ENCODE peak calls at places on chromosomes 2 and 18, in six cellular contexts. One of them, this sample, is unnamed.

GRCh38 chr2:238107525-238108422 is 7.6 kb downstream of the ESPNL start:
- DNase-seq in SW 1271: no peak
- DNase-seq in stimulated activated CD8-positive, alpha-beta memory T cell treated with anti-CD3 and anti-CD28 coated beads, Interleukin-15, amount 100 ng/mL, for 24 hours: no peak
- DNase-seq in HTR-8/SVneo: no peak
- DNase-seq in MV-4-11: peak
- DNase-seq in astrocyte of the spinal cord: no peak
- DNase-seq in this sample: no peak

GRCh38 chr18:13448028-13448795 is 229.7 kb downstream of the LDLRAD4 start:
- DNase-seq in SW 1271: no peak
- DNase-seq in astrocyte of the spinal cord: no peak
- DNase-seq in stimulated activated CD8-positive, alpha-beta memory T cell treated with anti-CD3 and anti-CD28 coated beads, Interleukin-15, amount 100 ng/mL, for 24 hours: no peak
- DNase-seq in MV-4-11: no peak
- DNase-seq in HTR-8/SVneo: no peak
- DNase-seq in this sample: no peak

GRCh38 chr2:9076210-9076609 is 72.7 kb upstream of the MBOAT2 start:
- DNase-seq in astrocyte of the spinal cord: no peak
- DNase-seq in HTR-8/SVneo: no peak
- DNase-seq in MV-4-11: no peak
- DNase-seq in SW 1271: no peak
- DNase-seq in stimulated activated CD8-positive, alpha-beta memory T cell treated with anti-CD3 and anti-CD28 coated beads, Interleukin-15, amount 100 ng/mL, for 24 hours: no peak
- DNase-seq in this sample: no peak

GRCh38 chr2:72454236-72454635 is 306.6 kb upstream of the CYP26B1 start:
- DNase-seq in HTR-8/SVneo: no peak
- DNase-seq in SW 1271: no peak
- DNase-seq in astrocyte of the spinal cord: no peak
- DNase-seq in stimulated activated CD8-positive, alpha-beta memory T cell treated with anti-CD3 and anti-CD28 coated beads, Interleukin-15, amount 100 ng/mL, for 24 hours: no peak
- DNase-seq in MV-4-11: no peak
- DNase-seq in this sample: no peak

GRCh38 chr18:11387880-11388279 is 221.5 kb upstream of the SLC35G4 start:
- DNase-seq in HTR-8/SVneo: peak
- DNase-seq in MV-4-11: peak
- DNase-seq in astrocyte of the spinal cord: no peak
- DNase-seq in SW 1271: no peak
- DNase-seq in stimulated activated CD8-positive, alpha-beta memory T cell treated with anti-CD3 and anti-CD28 coated beads, Interleukin-15, amount 100 ng/mL, for 24 hours: no peak
- DNase-seq in this sample: peak

GRCh38 chr2:182784777-182785176 is 68.7 kb downstream of the DNAJC10 start:
- DNase-seq in stimulated activated CD8-positive, alpha-beta memory T cell treated with anti-CD3 and anti-CD28 coated beads, Interleukin-15, amount 100 ng/mL, for 24 hours: no peak
- DNase-seq in astrocyte of the spinal cord: peak
- DNase-seq in MV-4-11: no peak
- DNase-seq in HTR-8/SVneo: peak
- DNase-seq in SW 1271: no peak
- DNase-seq in this sample: peak

GRCh38 chr2:69514406-69514805 is 77.2 kb upstream of the NFU1 start:
- DNase-seq in SW 1271: no peak
- DNase-seq in astrocyte of the spinal cord: peak
- DNase-seq in HTR-8/SVneo: no peak
- DNase-seq in stimulated activated CD8-positive, alpha-beta memory T cell treated with anti-CD3 and anti-CD28 coated beads, Interleukin-15, amount 100 ng/mL, for 24 hours: no peak
- DNase-seq in MV-4-11: no peak
- DNase-seq in this sample: no peak

GRCh38 chr2:85231952-85232351 is 95.8 kb downstream of the TGOLN2 start:
- DNase-seq in HTR-8/SVneo: no peak
- DNase-seq in SW 1271: no peak
- DNase-seq in MV-4-11: no peak
- DNase-seq in stimulated activated CD8-positive, alpha-beta memory T cell treated with anti-CD3 and anti-CD28 coated beads, Interleukin-15, amount 100 ng/mL, for 24 hours: no peak
- DNase-seq in astrocyte of the spinal cord: no peak
- DNase-seq in this sample: no peak

GRCh38 chr18:59114160-59114559 is 25.5 kb upstream of the SEC11C start:
- DNase-seq in stimulated activated CD8-positive, alpha-beta memory T cell treated with anti-CD3 and anti-CD28 coated beads, Interleukin-15, amount 100 ng/mL, for 24 hours: no peak
- DNase-seq in MV-4-11: no peak
- DNase-seq in SW 1271: no peak
- DNase-seq in HTR-8/SVneo: no peak
- DNase-seq in astrocyte of the spinal cord: peak
- DNase-seq in this sample: no peak

GRCh38 chr18:76405761-76406356 is 89.2 kb downstream of the ZNF516 start:
- DNase-seq in astrocyte of the spinal cord: no peak
- DNase-seq in MV-4-11: peak
- DNase-seq in stimulated activated CD8-positive, alpha-beta memory T cell treated with anti-CD3 and anti-CD28 coated beads, Interleukin-15, amount 100 ng/mL, for 24 hours: no peak
- DNase-seq in HTR-8/SVneo: peak
- DNase-seq in SW 1271: no peak
- DNase-seq in this sample: peak

GRCh38 chr2:191947235-191947634 is 100.3 kb upstream of the CAVIN2 start:
- DNase-seq in MV-4-11: no peak
- DNase-seq in stimulated activated CD8-positive, alpha-beta memory T cell treated with anti-CD3 and anti-CD28 coated beads, Interleukin-15, amount 100 ng/mL, for 24 hours: no peak
- DNase-seq in HTR-8/SVneo: no peak
- DNase-seq in SW 1271: no peak
- DNase-seq in astrocyte of the spinal cord: no peak
- DNase-seq in this sample: no peak

GRCh38 chr2:182372661-182373060 is 54.2 kb downstream of the PDE1A start:
- DNase-seq in MV-4-11: no peak
- DNase-seq in astrocyte of the spinal cord: peak
- DNase-seq in SW 1271: peak
- DNase-seq in stimulated activated CD8-positive, alpha-beta memory T cell treated with anti-CD3 and anti-CD28 coated beads, Interleukin-15, amount 100 ng/mL, for 24 hours: no peak
- DNase-seq in HTR-8/SVneo: peak
- DNase-seq in this sample: peak

GRCh38 chr2:190637903-190638618 is 10.8 kb upstream of the NAB1 start:
- DNase-seq in SW 1271: no peak
- DNase-seq in HTR-8/SVneo: no peak
- DNase-seq in astrocyte of the spinal cord: no peak
- DNase-seq in stimulated activated CD8-positive, alpha-beta memory T cell treated with anti-CD3 and anti-CD28 coated beads, Interleukin-15, amount 100 ng/mL, for 24 hours: no peak
- DNase-seq in MV-4-11: no peak
- DNase-seq in this sample: no peak

GRCh38 chr18:55124078-55124477 is 164.8 kb upstream of the CCDC68 start:
- DNase-seq in astrocyte of the spinal cord: peak
- DNase-seq in MV-4-11: no peak
- DNase-seq in SW 1271: no peak
- DNase-seq in HTR-8/SVneo: no peak
- DNase-seq in stimulated activated CD8-positive, alpha-beta memory T cell treated with anti-CD3 and anti-CD28 coated beads, Interleukin-15, amount 100 ng/mL, for 24 hours: no peak
- DNase-seq in this sample: no peak

GRCh38 chr2:71784734-71785549 is 331.6 kb downstream of the DYSF start:
- DNase-seq in HTR-8/SVneo: peak
- DNase-seq in astrocyte of the spinal cord: no peak
- DNase-seq in MV-4-11: no peak
- DNase-seq in stimulated activated CD8-positive, alpha-beta memory T cell treated with anti-CD3 and anti-CD28 coated beads, Interleukin-15, amount 100 ng/mL, for 24 hours: no peak
- DNase-seq in SW 1271: peak
- DNase-seq in this sample: no peak

GRCh38 chr2:183684686-183685085 is 560.4 kb downstream of the NUP35 start:
- DNase-seq in stimulated activated CD8-positive, alpha-beta memory T cell treated with anti-CD3 and anti-CD28 coated beads, Interleukin-15, amount 100 ng/mL, for 24 hours: no peak
- DNase-seq in astrocyte of the spinal cord: no peak
- DNase-seq in SW 1271: no peak
- DNase-seq in MV-4-11: no peak
- DNase-seq in HTR-8/SVneo: no peak
- DNase-seq in this sample: no peak

GRCh38 chr2:43100883-43101662 is 125.3 kb downstream of the ZFP36L2 start:
- DNase-seq in stimulated activated CD8-positive, alpha-beta memory T cell treated with anti-CD3 and anti-CD28 coated beads, Interleukin-15, amount 100 ng/mL, for 24 hours: no peak
- DNase-seq in MV-4-11: no peak
- DNase-seq in HTR-8/SVneo: no peak
- DNase-seq in SW 1271: no peak
- DNase-seq in astrocyte of the spinal cord: peak
- DNase-seq in this sample: no peak

GRCh38 chr2:105150231-105150630 is 91.3 kb upstream of the GPR45 start:
- DNase-seq in SW 1271: no peak
- DNase-seq in MV-4-11: no peak
- DNase-seq in stimulated activated CD8-positive, alpha-beta memory T cell treated with anti-CD3 and anti-CD28 coated beads, Interleukin-15, amount 100 ng/mL, for 24 hours: no peak
- DNase-seq in HTR-8/SVneo: no peak
- DNase-seq in astrocyte of the spinal cord: no peak
- DNase-seq in this sample: no peak

GRCh38 chr2:38505779-38506178 is 96.9 kb downstream of the HNRNPLL start:
- DNase-seq in SW 1271: no peak
- DNase-seq in HTR-8/SVneo: no peak
- DNase-seq in MV-4-11: no peak
- DNase-seq in stimulated activated CD8-positive, alpha-beta memory T cell treated with anti-CD3 and anti-CD28 coated beads, Interleukin-15, amount 100 ng/mL, for 24 hours: no peak
- DNase-seq in astrocyte of the spinal cord: peak
- DNase-seq in this sample: no peak

GRCh38 chr2:121949271-121949670 is 193.8 kb downstream of the TSN start:
- DNase-seq in astrocyte of the spinal cord: no peak
- DNase-seq in stimulated activated CD8-positive, alpha-beta memory T cell treated with anti-CD3 and anti-CD28 coated beads, Interleukin-15, amount 100 ng/mL, for 24 hours: no peak
- DNase-seq in SW 1271: no peak
- DNase-seq in HTR-8/SVneo: no peak
- DNase-seq in MV-4-11: peak
- DNase-seq in this sample: no peak